ENCODE peak calls at places on chromosomes 7 and 10, in seven cellular contexts. Z, Y, N, M, Q, E and D are unnamed samples.

GRCh38 chr10:12681250-12681649 is 320.3 kb downstream of the CCDC3 start:
- DNase-seq in Z (no peak), Y (no peak), N (no peak), M (no peak), Q (no peak), E (no peak), D (no peak)

GRCh38 chr7:90459888-90460287 is 9.6 kb upstream of the PTTG1IP2 start:
- DNase-seq in Z (no peak), Y (no peak), N (no peak), M (no peak), Q (no peak), E (no peak), D (peak; percentile 22)

GRCh38 chr10:103457176-103457712 is 1.5 kb downstream of the CALHM1 start:
- DNase-seq in Z (no peak), Y (no peak), N (no peak), M (no peak), Q (no peak), E (no peak), D (no peak)

GRCh38 chr10:99433378-99434020 is 3.1 kb upstream of the GOT1 start:
- DNase-seq in Z (no peak), Y (no peak), N (no peak), M (no peak), Q (no peak), E (no peak), D (no peak)

GRCh38 chr7:130141161-130141857 is 63.9 kb downstream of the TMEM209 start:
- DNase-seq in Z (peak; percentile 96), Y (peak; percentile 71), N (peak; percentile 81), M (peak; percentile 67), Q (peak; percentile 93), E (peak; percentile 54), D (peak; percentile 86)

GRCh38 chr10:96271017-96271815 is at the start of gene BLNK:
- DNase-seq in Z (no peak), Y (peak; percentile 26), N (peak; percentile 64), M (peak; percentile 2), Q (no peak), E (peak; percentile 39), D (peak; percentile 4)

GRCh38 chr7:66187894-66188293 is 17.2 kb upstream of the TPST1 start:
- DNase-seq in Z (no peak), Y (no peak), N (no peak), M (peak; percentile 39), Q (no peak), E (peak; percentile 28), D (peak; percentile 75)

GRCh38 chr10:3766046-3766761 is 18.8 kb downstream of the KLF6 start:
- DNase-seq in Z (no peak), Y (no peak), N (no peak), M (no peak), Q (no peak), E (no peak), D (no peak)

GRCh38 chr7:102927303-102927933 is 14.6 kb downstream of the LRRC17 start:
- DNase-seq in Z (no peak), Y (no peak), N (no peak), M (peak; percentile 26), Q (no peak), E (no peak), D (no peak)

GRCh38 chr7:7898155-7898554 is 70.4 kb upstream of the GLCCI1 start:
- DNase-seq in Z (no peak), Y (no peak), N (no peak), M (no peak), Q (no peak), E (no peak), D (peak; percentile 32)

GRCh38 chr10:480928-481551 is 208.4 kb downstream of the DIP2C start:
- DNase-seq in Z (no peak), Y (no peak), N (peak; percentile 51), M (no peak), Q (no peak), E (no peak), D (peak; percentile 57)

GRCh38 chr7:102472126-102473041 is 6.3 kb downstream of the POLR2J start:
- DNase-seq in Z (no peak), Y (no peak), N (no peak), M (no peak), Q (no peak), E (no peak), D (no peak)

GRCh38 chr7:29884399-29885272 is 78.3 kb downstream of the WIPF3 start:
- DNase-seq in Z (peak; percentile 47), Y (no peak), N (no peak), M (no peak), Q (no peak), E (no peak), D (no peak)

GRCh38 chr7:37977243-37977642 is 56.8 kb downstream of the EPDR1 start:
- DNase-seq in Z (no peak), Y (no peak), N (no peak), M (no peak), Q (no peak), E (no peak), D (peak; percentile 29)

GRCh38 chr7:50552139-50552538 is 13.1 kb downstream of the DDC start:
- DNase-seq in Z (no peak), Y (no peak), N (no peak), M (no peak), Q (no peak), E (no peak), D (no peak)

GRCh38 chr7:494261-494687 is 25.4 kb downstream of the PDGFA start:
- DNase-seq in Z (no peak), Y (no peak), N (no peak), M (no peak), Q (no peak), E (no peak), D (no peak)

GRCh38 chr7:4190021-4190981 is 491.8 kb upstream of the FOXK1 start:
- DNase-seq in Z (peak; percentile 32), Y (no peak), N (no peak), M (no peak), Q (no peak), E (no peak), D (no peak)

GRCh38 chr10:31352436-31353226 is 33.6 kb downstream of the ZEB1 start:
- DNase-seq in Z (no peak), Y (no peak), N (no peak), M (no peak), Q (no peak), E (no peak), D (no peak)

GRCh38 chr7:6160191-6160623 is 112.2 kb downstream of the CYTH3 start:
- DNase-seq in Z (peak; percentile 82), Y (peak; percentile 70), N (peak; percentile 82), M (peak; percentile 76), Q (peak; percentile 80), E (peak; percentile 69), D (peak; percentile 92)

GRCh38 chr7:49023345-49024330 is 99.3 kb downstream of the CDC14C start:
- DNase-seq in Z (peak; percentile 55), Y (no peak), N (no peak), M (no peak), Q (peak; percentile 68), E (no peak), D (no peak)

GRCh38 chr7:41809487-41810257 is 106.8 kb upstream of the INHBA start:
- DNase-seq in Z (no peak), Y (no peak), N (peak; percentile 44), M (no peak), Q (no peak), E (no peak), D (peak; percentile 43)

GRCh38 chr7:134246347-134246746 is 70.4 kb downstream of the SLC35B4 start:
- DNase-seq in Z (no peak), Y (no peak), N (no peak), M (no peak), Q (no peak), E (no peak), D (no peak)

GRCh38 chr10:26840938-26841732 is 19.6 kb downstream of the ABI1 start:
- DNase-seq in Z (no peak), Y (no peak), N (no peak), M (no peak), Q (no peak), E (no peak), D (no peak)

GRCh38 chr10:69439813-69440506 is 11.3 kb upstream of the TSPAN15 start:
- DNase-seq in Z (peak; percentile 72), Y (no peak), N (peak; percentile 42), M (peak; percentile 83), Q (peak; percentile 16), E (no peak), D (peak; percentile 58)